ENCODE peak calls at places on chromosomes 16 and 17, in ten cellular contexts. A is ovary; L is mesendoderm; T is tibial artery; D is MM.1S; C is dorsolateral prefrontal cortex; M is caudate nucleus; N is A549; H is CD4-positive, alpha-beta T cell; W is aorta. J is an unnamed sample.

GRCh38 chr16:59634951-59635350 is 900.8 kb upstream of the GOT2 start:
- DNase-seq in A (no peak), W (no peak), T (no peak), N (no peak), H (no peak), M (no peak), L (no peak), C (no peak), D (no peak), J (no peak)

GRCh38 chr16:47866431-47866830 is 289.4 kb downstream of the ABCC12 start:
- DNase-seq in T (no peak), C (no peak), D (no peak), W (no peak), N (no peak), A (no peak), M (no peak), L (no peak), H (no peak), J (no peak)

GRCh38 chr16:23359092-23359760 is 57.1 kb downstream of the SCNN1B start:
- DNase-seq in M (no peak), D (no peak), A (no peak), W (peak; percentile 33), L (no peak), C (no peak), T (no peak), N (no peak), H (no peak), J (peak; percentile 5)

GRCh38 chr17:48998557-48999440 is 1.6 kb downstream of the IGF2BP1 start:
- DNase-seq in M (no peak), W (no peak), H (no peak), L (peak; percentile 77), T (no peak), C (no peak), A (no peak), N (peak; percentile 51), D (no peak), J (no peak)

GRCh38 chr16:588639-588888 is 1.3 kb upstream of the RAB40C start:
- DNase-seq in M (no peak), N (peak; percentile 67), C (no peak), D (peak; percentile 53), A (peak; percentile 47), T (no peak), W (no peak), L (peak; percentile 72), H (peak; percentile 38), J (peak; percentile 65)

GRCh38 chr16:85908444-85908843 is 9.5 kb downstream of the IRF8 start:
- DNase-seq in T (no peak), H (no peak), L (no peak), N (no peak), D (peak; percentile 51), W (peak; percentile 9), M (no peak), A (no peak), C (no peak), J (no peak)

GRCh38 chr17:59498421-59499307 is 66.7 kb upstream of the DHX40 start:
- DNase-seq in A (no peak), C (no peak), M (no peak), T (no peak), D (no peak), L (no peak), W (no peak), H (no peak), N (no peak), J (no peak)

GRCh38 chr17:9828296-9829059 is 2.8 kb downstream of the GLP2R start:
- DNase-seq in T (no peak), H (no peak), N (no peak), D (no peak), W (no peak), C (no peak), M (no peak), A (no peak), L (no peak), J (no peak)

GRCh38 chr17:37693328-37693727 is 50.1 kb upstream of the DDX52 start:
- DNase-seq in W (no peak), H (no peak), N (no peak), D (no peak), T (no peak), M (no peak), C (no peak), A (no peak), L (no peak), J (no peak)

GRCh38 chr17:31686495-31686894 is 172.5 kb downstream of the COPRS start:
- DNase-seq in W (no peak), H (no peak), L (no peak), D (no peak), T (no peak), C (no peak), N (no peak), M (no peak), A (no peak), J (no peak)
- H3K27ac ChIP-seq in W (no peak overlapping the region), H (no peak overlapping the region), L (no peak overlapping the region), D (no peak overlapping the region), T (no peak overlapping the region), C (no peak overlapping the region), N (no peak overlapping the region), M (no peak overlapping the region), A (no peak overlapping the region), J (no peak overlapping the region)

DNA sequence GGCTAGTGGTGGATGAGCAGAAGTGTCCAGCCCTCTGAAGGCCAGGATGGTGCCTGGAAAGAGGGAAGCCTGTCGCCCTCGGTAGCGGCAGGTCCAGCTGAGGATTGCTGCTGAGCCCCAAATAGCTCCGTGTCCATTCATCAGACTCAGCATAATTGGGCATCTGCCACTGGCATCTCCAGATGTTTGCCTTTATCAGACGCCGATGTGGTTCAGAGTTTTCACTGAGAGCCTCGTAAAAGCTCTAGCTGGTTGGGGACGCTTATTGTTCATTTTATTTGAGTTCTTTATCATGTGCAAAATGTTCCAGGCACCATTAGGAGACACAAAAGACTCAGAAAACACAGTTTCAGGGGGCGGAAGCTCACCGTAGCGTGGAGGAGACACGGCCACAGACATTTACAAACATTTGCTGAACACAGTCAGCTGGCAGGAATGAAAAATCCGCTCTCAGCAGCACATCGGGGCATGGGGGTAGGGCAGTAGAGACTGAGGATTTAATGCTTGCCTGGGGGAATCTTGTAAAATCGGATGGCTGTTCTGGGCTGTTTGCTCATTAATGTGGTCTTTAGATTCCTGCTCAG is 41.8 kb downstream of the SMPD3 start:
- DNase-seq in N (no peak), H (no peak), A (no peak), D (no peak), L (no peak), M (no peak), W (peak; percentile 50), T (no peak), C (no peak), J (no peak)
- H3K27ac ChIP-seq in N (no peak overlapping the region), H (no peak overlapping the region), A (no peak overlapping the region), D (no peak overlapping the region), L (no peak overlapping the region), M (no peak overlapping the region), W (no peak overlapping the region), T (no peak overlapping the region), C (peak overlapping the region; percentile 21), J (no peak overlapping the region)

DNA sequence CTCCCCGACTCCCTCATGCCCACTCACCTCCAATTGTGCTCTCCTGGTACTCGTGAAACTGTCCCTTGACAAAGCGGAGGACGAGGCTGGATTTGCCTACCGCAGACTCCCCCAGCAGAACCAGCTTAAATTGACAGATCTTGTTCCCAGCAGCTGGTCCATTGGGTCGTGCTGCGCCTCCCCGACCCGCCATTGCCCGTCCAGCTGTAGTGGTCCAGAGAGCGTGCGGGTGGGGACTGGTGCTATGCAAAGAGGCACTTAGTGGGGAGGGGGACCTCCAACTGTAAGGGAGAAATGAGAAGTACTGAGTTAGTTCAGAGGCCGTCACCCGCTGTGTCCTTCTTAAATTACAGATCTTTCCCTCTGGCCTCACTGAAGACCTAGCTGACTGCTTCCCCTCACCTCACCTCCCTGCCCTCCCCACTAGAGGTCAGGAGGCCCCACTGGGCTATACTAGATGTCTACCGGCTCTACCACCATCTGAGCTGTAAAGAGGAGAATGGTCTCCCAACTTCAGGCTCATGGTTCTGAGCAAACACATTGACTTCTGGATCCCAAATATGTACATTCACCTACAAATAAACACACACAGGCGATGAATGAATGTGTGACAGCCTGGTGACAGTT is 7.8 kb downstream of the HSPB9 start:
- DNase-seq in T (no peak), A (no peak), C (no peak), W (no peak), H (no peak), N (no peak), M (no peak), D (no peak), L (no peak), J (no peak)
- H3K27ac ChIP-seq in T (peak overlapping the region; percentile 34), A (no peak overlapping the region), C (peak overlapping the region; percentile 76), W (no peak overlapping the region), H (no peak overlapping the region), N (no peak overlapping the region), M (peak overlapping the region; percentile 79), D (no peak overlapping the region), L (no peak overlapping the region), J (peak overlapping the region; percentile 73)

DNA sequence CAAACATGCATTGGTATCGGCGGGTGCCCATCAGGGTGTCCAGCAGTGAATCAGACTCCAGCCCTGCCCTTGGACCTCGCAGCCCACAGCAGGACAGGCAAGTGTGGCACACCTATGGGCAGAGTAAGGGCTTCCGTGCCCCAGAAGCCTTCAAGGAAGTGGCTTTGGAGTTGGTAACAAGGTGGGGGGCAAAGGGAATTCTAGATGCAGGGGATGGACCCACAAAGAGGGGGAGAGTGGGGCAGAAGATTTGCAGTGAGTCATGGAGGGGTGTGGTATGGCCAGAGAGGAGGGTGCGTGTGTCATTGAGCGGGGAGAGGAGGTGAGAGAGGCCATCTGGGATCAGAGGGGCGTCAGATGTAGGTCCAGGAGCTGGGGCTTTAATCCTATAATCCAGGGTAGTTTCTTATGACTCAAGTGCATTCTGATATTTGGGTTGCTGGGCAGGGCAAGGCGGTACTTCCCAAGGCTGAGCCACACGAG is 8.5 kb upstream of the SPNS2 start:
- DNase-seq in C (no peak), L (no peak), H (no peak), M (no peak), N (no peak), A (no peak), W (no peak), D (no peak), T (no peak), J (peak; percentile 11)
- H3K27ac ChIP-seq in C (no peak overlapping the region), L (no peak overlapping the region), H (no peak overlapping the region), M (no peak overlapping the region), N (no peak overlapping the region), A (no peak overlapping the region), W (no peak overlapping the region), D (no peak overlapping the region), T (no peak overlapping the region), J (no peak overlapping the region)

DNA sequence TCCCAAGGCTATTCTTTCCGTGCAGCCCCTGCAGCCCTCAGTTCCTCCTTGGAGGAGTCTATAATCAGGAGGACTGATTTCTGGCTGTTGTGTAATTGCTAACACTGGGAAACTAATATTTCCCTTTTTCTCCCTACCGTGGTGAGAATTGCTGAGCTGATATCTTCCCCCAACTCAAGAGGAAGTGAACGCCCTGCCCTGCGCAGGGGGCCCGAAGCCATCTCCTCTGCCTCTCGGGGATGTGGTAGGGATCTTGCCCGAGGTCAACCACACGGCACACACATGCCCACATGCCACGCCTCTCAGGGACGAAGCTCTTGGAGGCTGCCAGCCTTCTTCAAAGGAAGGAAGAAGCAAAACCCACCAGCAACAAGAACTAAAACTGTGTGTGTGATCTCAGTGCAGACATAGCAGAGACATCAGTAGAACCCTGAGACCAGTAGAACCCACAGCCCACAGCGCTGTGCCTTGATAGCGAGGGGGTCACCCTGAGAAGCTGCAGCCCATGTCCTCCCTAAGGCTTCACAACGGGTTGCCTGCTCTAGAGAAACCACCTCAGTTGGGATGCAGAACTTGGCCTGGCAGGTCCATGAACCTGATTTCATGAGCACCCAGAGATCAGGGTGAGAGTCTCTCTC is 8.9 kb upstream of the ULK2 start:
- DNase-seq in A (no peak), C (no peak), D (no peak), L (no peak), N (no peak), H (peak; percentile 37), M (no peak), W (no peak), T (peak; percentile 74), J (peak; percentile 54)
- H3K27ac ChIP-seq in A (no peak overlapping the region), C (no peak overlapping the region), D (no peak overlapping the region), L (no peak overlapping the region), N (no peak overlapping the region), H (peak overlapping the region; percentile 11), M (no peak overlapping the region), W (no peak overlapping the region), T (no peak overlapping the region), J (no peak overlapping the region)